ENCODE peak calls at places on chromosome 10, in four cellular contexts. Z is T follicular helper cell; M is AG08395; I is activated CD4-positive, alpha-beta T cell treated with anti-CD3 and anti-CD28 coated beads, Interleukin-2, amount 50 U/mL, for 4 hours. K is an unnamed sample.

GRCh38 chr10:64505496-64505895 is 984.3 kb downstream of the REEP3 start:
- DNase-seq in Z (no peak), I (no peak), M (no peak), K (no peak)

GRCh38 chr10:92923416-92923815 is 75.1 kb downstream of the EXOC6 start:
- DNase-seq in I (no peak), Z (no peak), M (no peak), K (no peak)

GRCh38 chr10:44974082-44974627 is 4.5 kb downstream of the DEPP1 start:
- DNase-seq in Z (no peak), M (no peak), I (no peak), K (no peak)

GRCh38 chr10:86757110-86757790 is 831 bp downstream of the BMPR1A start:
- DNase-seq in Z (no peak), I (peak), M (peak), K (no peak)

GRCh38 chr10:51960494-51960895 is 261.1 kb upstream of the CSTF2T start:
- DNase-seq in Z (no peak), M (peak), I (no peak), K (no peak)

GRCh38 chr10:61029411-61029810 is 85.4 kb upstream of the RHOBTB1 start:
- DNase-seq in M (no peak), I (no peak), Z (no peak), K (no peak)

GRCh38 chr10:122446668-122447410 is 7.6 kb upstream of the ARMS2 start:
- DNase-seq in M (no peak), I (no peak), Z (no peak), K (no peak)

GRCh38 chr10:30631188-30631587 is 1.6 kb upstream of the LYZL2 start:
- DNase-seq in M (no peak), I (no peak), Z (no peak), K (no peak)

GRCh38 chr10:78212134-78212785 is 178.6 kb downstream of the RPS24 start:
- DNase-seq in I (no peak), Z (no peak), M (no peak), K (no peak)

GRCh38 chr10:49408437-49409306 is 12.8 kb upstream of the DRGX start:
- DNase-seq in Z (no peak), I (no peak), M (no peak), K (no peak)

GRCh38 chr10:60511823-60512222 is 122.1 kb upstream of the ANK3 start:
- DNase-seq in Z (no peak), I (no peak), M (no peak), K (no peak)

GRCh38 chr10:23331567-23332290 is 12.9 kb downstream of the C10orf67 start:
- DNase-seq in M (no peak), Z (no peak), I (no peak), K (no peak)

GRCh38 chr10:43238462-43238861 is 28.4 kb downstream of the RASGEF1A start:
- DNase-seq in I (no peak), Z (no peak), M (no peak), K (no peak)

GRCh38 chr10:21297525-21298383 is 227.7 kb downstream of the SKIDA1 start:
- DNase-seq in I (no peak), Z (no peak), M (no peak), K (no peak)

GRCh38 chr10:131651674-131652093 is 249.1 kb upstream of the PPP2R2D start:
- DNase-seq in I (no peak), M (no peak), Z (no peak), K (no peak)

GRCh38 chr10:3978174-3978573 is 193.2 kb upstream of the KLF6 start:
- DNase-seq in I (no peak), M (peak), Z (no peak), K (no peak)

GRCh38 chr10:126595160-126595559 is 75.3 kb downstream of the C10orf90 start:
- DNase-seq in M (no peak), I (no peak), Z (no peak), K (no peak)

GRCh38 chr10:71638577-71639411 is 80.8 kb downstream of the C10orf105 start:
- DNase-seq in M (no peak), Z (no peak), I (no peak), K (no peak)

GRCh38 chr10:15865304-15865703 is 5.0 kb upstream of the MINDY3 start:
- DNase-seq in Z (no peak), M (no peak), I (no peak), K (no peak)

K was measured in stimulated activated CD4-positive, alpha-beta T cell treated with anti-CD3 and anti-CD28 coated beads, TNF-alpha, amount 100 ng/mL, for 24 hours.